ENCODE peak calls at places on chromosomes 16 and 17, in ten cellular contexts. One of them, this sample, is unnamed.
A peak's percentile ranks its signal among the peaks of the same experiment; 100 is the strongest.

GRCh38 chr16:17303101-17303500 is 167.7 kb downstream of the XYLT1 start:
- DNase-seq in endothelial cell of umbilical vein: no peak
- DNase-seq in esophagus squamous epithelium: no peak
- DNase-seq in psoas muscle: no peak
- DNase-seq in CD4-positive, alpha-beta memory T cell: no peak
- DNase-seq in aorta: no peak
- DNase-seq in CD8-positive, alpha-beta memory T cell: no peak
- DNase-seq in AG04450: no peak
- DNase-seq in left ventricle myocardium inferior: no peak
- DNase-seq in GM12878: no peak
- DNase-seq in this sample: peak; percentile 70

GRCh38 chr16:80039777-80040176 is 439.2 kb upstream of the MAF start:
- DNase-seq in endothelial cell of umbilical vein: no peak
- DNase-seq in esophagus squamous epithelium: no peak
- DNase-seq in psoas muscle: no peak
- DNase-seq in CD4-positive, alpha-beta memory T cell: no peak
- DNase-seq in aorta: no peak
- DNase-seq in CD8-positive, alpha-beta memory T cell: no peak
- DNase-seq in AG04450: no peak
- DNase-seq in left ventricle myocardium inferior: no peak
- DNase-seq in GM12878: no peak
- DNase-seq in this sample: no peak

GRCh38 chr17:64331946-64332493 is 58.6 kb downstream of the PECAM1 start:
- DNase-seq in endothelial cell of umbilical vein: peak; percentile 92
- DNase-seq in esophagus squamous epithelium: no peak
- DNase-seq in psoas muscle: peak; percentile 53
- DNase-seq in CD4-positive, alpha-beta memory T cell: no peak
- DNase-seq in aorta: peak; percentile 80
- DNase-seq in CD8-positive, alpha-beta memory T cell: no peak
- DNase-seq in AG04450: no peak
- DNase-seq in left ventricle myocardium inferior: peak; percentile 69
- DNase-seq in GM12878: no peak
- DNase-seq in this sample: no peak

GRCh38 chr16:72785886-72786285 is 262.0 kb downstream of the ZFHX3 start:
- DNase-seq in endothelial cell of umbilical vein: no peak
- DNase-seq in esophagus squamous epithelium: no peak
- DNase-seq in psoas muscle: no peak
- DNase-seq in CD4-positive, alpha-beta memory T cell: no peak
- DNase-seq in aorta: no peak
- DNase-seq in CD8-positive, alpha-beta memory T cell: no peak
- DNase-seq in AG04450: no peak
- DNase-seq in left ventricle myocardium inferior: no peak
- DNase-seq in GM12878: no peak
- DNase-seq in this sample: no peak

GRCh38 chr16:546909-547770 is 13.1 kb upstream of the PRR35 start:
- DNase-seq in endothelial cell of umbilical vein: peak; percentile 21
- DNase-seq in esophagus squamous epithelium: no peak
- DNase-seq in psoas muscle: peak; percentile 77
- DNase-seq in CD4-positive, alpha-beta memory T cell: peak; percentile 52
- DNase-seq in aorta: peak; percentile 80
- DNase-seq in CD8-positive, alpha-beta memory T cell: peak; percentile 36
- DNase-seq in AG04450: no peak
- DNase-seq in left ventricle myocardium inferior: peak; percentile 68
- DNase-seq in GM12878: no peak
- DNase-seq in this sample: peak; percentile 70

GRCh38 chr17:21292867-21293845 is 8.6 kb downstream of the MAP2K3 start:
- DNase-seq in endothelial cell of umbilical vein: no peak
- DNase-seq in esophagus squamous epithelium: no peak
- DNase-seq in psoas muscle: peak; percentile 10
- DNase-seq in CD4-positive, alpha-beta memory T cell: no peak
- DNase-seq in aorta: no peak
- DNase-seq in CD8-positive, alpha-beta memory T cell: no peak
- DNase-seq in AG04450: no peak
- DNase-seq in left ventricle myocardium inferior: no peak
- DNase-seq in GM12878: no peak
- DNase-seq in this sample: no peak

GRCh38 chr17:70076189-70076588 is 1.2 kb downstream of the KCNJ16 start:
- DNase-seq in endothelial cell of umbilical vein: no peak
- DNase-seq in esophagus squamous epithelium: no peak
- DNase-seq in psoas muscle: no peak
- DNase-seq in CD4-positive, alpha-beta memory T cell: no peak
- DNase-seq in aorta: no peak
- DNase-seq in CD8-positive, alpha-beta memory T cell: no peak
- DNase-seq in AG04450: no peak
- DNase-seq in left ventricle myocardium inferior: no peak
- DNase-seq in GM12878: no peak
- DNase-seq in this sample: no peak

GRCh38 chr16:70760221-70760620 is 40.7 kb downstream of the VAC14 start:
- DNase-seq in endothelial cell of umbilical vein: no peak
- DNase-seq in esophagus squamous epithelium: no peak
- DNase-seq in psoas muscle: no peak
- DNase-seq in CD4-positive, alpha-beta memory T cell: no peak
- DNase-seq in aorta: no peak
- DNase-seq in CD8-positive, alpha-beta memory T cell: no peak
- DNase-seq in AG04450: no peak
- DNase-seq in left ventricle myocardium inferior: no peak
- DNase-seq in GM12878: no peak
- DNase-seq in this sample: no peak

DNA sequence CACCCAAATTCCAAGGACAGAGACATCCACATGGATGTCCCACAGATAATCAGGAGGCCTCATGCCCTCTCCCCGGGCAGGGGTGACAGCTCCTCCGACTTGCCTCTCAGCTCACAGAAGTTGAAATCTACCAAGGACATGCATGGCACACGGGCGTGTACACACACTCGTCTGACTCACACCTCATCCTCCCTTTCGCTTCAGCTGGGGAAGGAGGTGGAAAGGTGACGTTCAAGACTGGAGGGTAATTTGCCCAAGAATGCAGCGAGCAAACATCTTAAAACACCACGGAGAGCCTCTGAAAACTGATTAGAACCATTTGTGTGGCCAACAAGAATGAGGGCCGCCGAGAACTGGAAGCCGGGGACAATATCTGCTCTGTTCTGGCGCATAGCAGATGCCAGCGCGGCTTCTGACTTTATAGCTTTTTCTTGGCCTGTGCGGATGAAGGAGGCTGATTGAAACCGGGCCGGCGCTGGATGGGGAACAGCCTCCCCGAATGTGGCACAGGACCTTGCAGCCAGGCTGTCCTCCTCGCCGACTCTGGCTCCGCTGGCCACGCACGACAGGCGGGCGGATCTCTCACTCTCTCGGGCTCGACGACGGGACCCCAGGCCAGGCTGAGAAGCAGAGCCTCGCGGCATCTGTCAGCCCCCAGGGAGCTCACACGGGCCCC is 100.9 kb downstream of the C16orf95 start:
- DNase-seq in endothelial cell of umbilical vein: no peak
- DNase-seq in esophagus squamous epithelium: no peak
- DNase-seq in psoas muscle: no peak
- DNase-seq in CD4-positive, alpha-beta memory T cell: no peak
- DNase-seq in aorta: no peak
- DNase-seq in CD8-positive, alpha-beta memory T cell: no peak
- DNase-seq in AG04450: no peak
- DNase-seq in left ventricle myocardium inferior: no peak
- DNase-seq in GM12878: no peak
- DNase-seq in this sample: no peak
- H3K4me3 ChIP-seq in endothelial cell of umbilical vein: no peak overlapping the region
- H3K4me3 ChIP-seq in esophagus squamous epithelium: no peak overlapping the region
- H3K4me3 ChIP-seq in psoas muscle: peak overlapping the region; percentile 7
- H3K4me3 ChIP-seq in CD4-positive, alpha-beta memory T cell: no peak overlapping the region
- H3K4me3 ChIP-seq in aorta: no peak overlapping the region
- H3K4me3 ChIP-seq in CD8-positive, alpha-beta memory T cell: no peak overlapping the region
- H3K4me3 ChIP-seq in AG04450: no peak overlapping the region
- H3K4me3 ChIP-seq in left ventricle myocardium inferior: no peak overlapping the region
- H3K4me3 ChIP-seq in GM12878: no peak overlapping the region
- H3K4me3 ChIP-seq in this sample: no peak overlapping the region

GRCh38 chr17:7652659-7653343 is 2.1 kb downstream of the ATP1B2 start:
- DNase-seq in endothelial cell of umbilical vein: no peak
- DNase-seq in esophagus squamous epithelium: no peak
- DNase-seq in psoas muscle: no peak
- DNase-seq in CD4-positive, alpha-beta memory T cell: no peak
- DNase-seq in aorta: no peak
- DNase-seq in CD8-positive, alpha-beta memory T cell: no peak
- DNase-seq in AG04450: no peak
- DNase-seq in left ventricle myocardium inferior: no peak
- DNase-seq in GM12878: no peak
- DNase-seq in this sample: no peak

GRCh38 chr17:7656958-7657715 is 6.4 kb downstream of the ATP1B2 start:
- DNase-seq in endothelial cell of umbilical vein: no peak
- DNase-seq in esophagus squamous epithelium: no peak
- DNase-seq in psoas muscle: peak; percentile 44
- DNase-seq in CD4-positive, alpha-beta memory T cell: no peak
- DNase-seq in aorta: peak; percentile 60
- DNase-seq in CD8-positive, alpha-beta memory T cell: no peak
- DNase-seq in AG04450: no peak
- DNase-seq in left ventricle myocardium inferior: peak; percentile 73
- DNase-seq in GM12878: no peak
- DNase-seq in this sample: no peak

GRCh38 chr17:7654832-7655540 is 4.3 kb downstream of the ATP1B2 start:
- DNase-seq in endothelial cell of umbilical vein: no peak
- DNase-seq in esophagus squamous epithelium: no peak
- DNase-seq in psoas muscle: no peak
- DNase-seq in CD4-positive, alpha-beta memory T cell: no peak
- DNase-seq in aorta: no peak
- DNase-seq in CD8-positive, alpha-beta memory T cell: no peak
- DNase-seq in AG04450: no peak
- DNase-seq in left ventricle myocardium inferior: no peak
- DNase-seq in GM12878: no peak
- DNase-seq in this sample: no peak

GRCh38 chr17:7651959-7652658 is 1.4 kb downstream of the ATP1B2 start:
- DNase-seq in endothelial cell of umbilical vein: no peak
- DNase-seq in esophagus squamous epithelium: no peak
- DNase-seq in psoas muscle: no peak
- DNase-seq in CD4-positive, alpha-beta memory T cell: no peak
- DNase-seq in aorta: no peak
- DNase-seq in CD8-positive, alpha-beta memory T cell: no peak
- DNase-seq in AG04450: no peak
- DNase-seq in left ventricle myocardium inferior: no peak
- DNase-seq in GM12878: no peak
- DNase-seq in this sample: no peak

GRCh38 chr17:7655541-7655840 is 4.8 kb downstream of the ATP1B2 start:
- DNase-seq in endothelial cell of umbilical vein: no peak
- DNase-seq in esophagus squamous epithelium: no peak
- DNase-seq in psoas muscle: no peak
- DNase-seq in CD4-positive, alpha-beta memory T cell: no peak
- DNase-seq in aorta: no peak
- DNase-seq in CD8-positive, alpha-beta memory T cell: no peak
- DNase-seq in AG04450: no peak
- DNase-seq in left ventricle myocardium inferior: no peak
- DNase-seq in GM12878: no peak
- DNase-seq in this sample: no peak
- H3K27ac ChIP-seq in endothelial cell of umbilical vein: no peak overlapping the region
- H3K27ac ChIP-seq in esophagus squamous epithelium: peak overlapping the region; percentile 16
- H3K27ac ChIP-seq in psoas muscle: no peak overlapping the region
- H3K27ac ChIP-seq in CD4-positive, alpha-beta memory T cell: no peak overlapping the region
- H3K27ac ChIP-seq in aorta: no peak overlapping the region
- H3K27ac ChIP-seq in CD8-positive, alpha-beta memory T cell: no peak overlapping the region
- H3K27ac ChIP-seq in AG04450: no peak overlapping the region
- H3K27ac ChIP-seq in left ventricle myocardium inferior: peak overlapping the region; percentile 36
- H3K27ac ChIP-seq in GM12878: no peak overlapping the region
- H3K27ac ChIP-seq in this sample: no peak overlapping the region

DNA sequence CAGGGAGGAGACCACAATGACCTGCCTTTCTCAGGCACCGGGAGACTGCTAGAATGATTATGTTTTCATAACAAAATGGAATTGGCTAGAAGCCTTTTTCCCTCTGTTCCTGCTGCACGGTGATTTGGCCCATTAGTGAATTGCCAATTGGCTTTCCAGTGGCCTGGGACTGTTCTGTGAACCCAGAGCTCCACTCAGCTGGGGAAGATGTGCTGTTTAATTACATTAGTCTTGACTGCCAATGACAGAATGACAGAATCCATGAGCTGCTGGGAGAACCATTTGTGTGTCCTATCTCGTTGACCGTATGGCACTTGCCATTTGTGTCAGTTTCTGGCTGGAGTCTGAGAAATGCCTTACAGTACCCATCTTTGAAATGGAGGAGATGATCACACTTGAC is 242.9 kb downstream of the CDH11 start:
- DNase-seq in endothelial cell of umbilical vein: no peak
- DNase-seq in esophagus squamous epithelium: no peak
- DNase-seq in psoas muscle: no peak
- DNase-seq in CD4-positive, alpha-beta memory T cell: no peak
- DNase-seq in aorta: no peak
- DNase-seq in CD8-positive, alpha-beta memory T cell: no peak
- DNase-seq in AG04450: no peak
- DNase-seq in left ventricle myocardium inferior: no peak
- DNase-seq in GM12878: no peak
- DNase-seq in this sample: no peak
- H3K9me3 ChIP-seq in endothelial cell of umbilical vein: no peaks in the 10 kb centered on the region
- H3K9me3 ChIP-seq in esophagus squamous epithelium: no peaks in the 10 kb centered on the region
- H3K9me3 ChIP-seq in psoas muscle: no peaks in the 10 kb centered on the region
- H3K9me3 ChIP-seq in CD4-positive, alpha-beta memory T cell: no peaks in the 10 kb centered on the region
- H3K9me3 ChIP-seq in aorta: peaks cover 2% of the 10 kb centered on the region
- H3K9me3 ChIP-seq in CD8-positive, alpha-beta memory T cell: peaks cover 4% of the 10 kb centered on the region
- H3K9me3 ChIP-seq in AG04450: no peaks in the 10 kb centered on the region
- H3K9me3 ChIP-seq in left ventricle myocardium inferior: no peaks in the 10 kb centered on the region
- H3K9me3 ChIP-seq in GM12878: no peaks in the 10 kb centered on the region
- H3K9me3 ChIP-seq in this sample: no peaks in the 10 kb centered on the region

DNA sequence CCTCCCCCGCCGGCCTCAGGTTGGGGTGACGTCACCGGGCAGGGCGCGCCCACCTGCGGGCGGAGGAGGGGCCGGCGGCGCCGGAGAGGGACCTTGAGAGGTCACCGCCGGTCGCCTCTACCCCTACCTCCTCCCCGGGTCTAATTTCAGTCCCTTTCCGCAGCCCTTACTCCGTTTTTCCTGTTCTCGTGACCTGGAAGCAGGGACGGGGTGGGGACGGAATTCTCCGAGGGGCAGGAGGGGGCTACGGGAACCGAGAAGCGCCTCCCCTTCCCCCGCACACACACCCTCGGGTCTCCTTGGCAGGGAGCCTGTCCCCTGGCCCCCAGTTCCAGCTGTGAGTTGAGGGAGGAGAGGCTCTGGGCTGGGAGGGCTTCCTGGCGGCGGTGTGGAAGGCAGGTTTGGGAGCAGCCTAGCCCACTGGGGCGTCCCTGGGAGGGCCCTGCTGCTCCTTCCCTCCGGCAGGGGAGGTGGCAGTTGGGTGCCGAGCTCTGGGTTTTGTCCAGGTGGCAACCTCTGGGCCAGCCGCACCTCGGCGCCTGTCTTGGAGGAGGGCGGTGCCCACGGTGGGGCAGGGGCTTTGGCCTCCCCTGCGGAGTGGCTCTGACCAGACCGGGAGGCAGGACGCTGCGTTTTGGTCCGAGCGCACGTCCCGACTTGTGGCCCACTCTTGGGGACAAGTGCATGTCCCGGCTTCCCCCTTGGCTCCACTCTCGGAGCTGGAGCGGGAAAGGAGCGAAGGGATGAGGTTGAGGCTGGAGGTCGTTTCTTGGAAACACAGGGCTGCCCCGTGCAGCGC is 765 bp downstream of the SYNGR3 start:
- DNase-seq in endothelial cell of umbilical vein: no peak
- DNase-seq in esophagus squamous epithelium: no peak
- DNase-seq in psoas muscle: no peak
- DNase-seq in CD4-positive, alpha-beta memory T cell: no peak
- DNase-seq in aorta: no peak
- DNase-seq in CD8-positive, alpha-beta memory T cell: peak; percentile 29
- DNase-seq in AG04450: no peak
- DNase-seq in left ventricle myocardium inferior: no peak
- DNase-seq in GM12878: no peak
- DNase-seq in this sample: peak; percentile 40
- H3K4me3 ChIP-seq in endothelial cell of umbilical vein: no peak overlapping the region
- H3K4me3 ChIP-seq in esophagus squamous epithelium: peak overlapping the region; percentile 6
- H3K4me3 ChIP-seq in psoas muscle: peak overlapping the region; percentile 1
- H3K4me3 ChIP-seq in CD4-positive, alpha-beta memory T cell: peak overlapping the region; percentile 52
- H3K4me3 ChIP-seq in aorta: no peak overlapping the region
- H3K4me3 ChIP-seq in CD8-positive, alpha-beta memory T cell: peak overlapping the region; percentile 64
- H3K4me3 ChIP-seq in AG04450: peak overlapping the region; percentile 32
- H3K4me3 ChIP-seq in left ventricle myocardium inferior: peak overlapping the region; percentile 66
- H3K4me3 ChIP-seq in GM12878: peak overlapping the region; percentile 65
- H3K4me3 ChIP-seq in this sample: peak overlapping the region; percentile 22

GRCh38 chr16:87697792-87698191 is 68.0 kb downstream of the KLHDC4 start:
- DNase-seq in endothelial cell of umbilical vein: no peak
- DNase-seq in esophagus squamous epithelium: no peak
- DNase-seq in psoas muscle: no peak
- DNase-seq in CD4-positive, alpha-beta memory T cell: no peak
- DNase-seq in aorta: no peak
- DNase-seq in CD8-positive, alpha-beta memory T cell: no peak
- DNase-seq in AG04450: no peak
- DNase-seq in left ventricle myocardium inferior: no peak
- DNase-seq in GM12878: no peak
- DNase-seq in this sample: no peak
- H3K27ac ChIP-seq in endothelial cell of umbilical vein: no peak overlapping the region
- H3K27ac ChIP-seq in esophagus squamous epithelium: no peak overlapping the region
- H3K27ac ChIP-seq in psoas muscle: no peak overlapping the region
- H3K27ac ChIP-seq in CD4-positive, alpha-beta memory T cell: no peak overlapping the region
- H3K27ac ChIP-seq in aorta: no peak overlapping the region
- H3K27ac ChIP-seq in CD8-positive, alpha-beta memory T cell: no peak overlapping the region
- H3K27ac ChIP-seq in AG04450: no peak overlapping the region
- H3K27ac ChIP-seq in left ventricle myocardium inferior: no peak overlapping the region
- H3K27ac ChIP-seq in GM12878: peak overlapping the region; percentile 59
- H3K27ac ChIP-seq in this sample: no peak overlapping the region

This sample was measured in small intestine.